ENCODE peak calls at places on chromosomes 13 and 19, in seven cellular contexts. Q is dorsolateral prefrontal cortex, V is fibroblast of mammary gland, U is HL-60, Z is AG10803, R is AG09319, I is neural progenitor cell. P is an unnamed sample.

GRCh38 chr19:19627716-19628498 is at the start of gene LPAR2:
- DNase-seq in Q (no peak), V (no peak), U (no peak), Z (no peak), R (no peak), I (peak; percentile 86), P (peak; percentile 80)

GRCh38 chr19:48928164-48929005 is 5.1 kb upstream of the DHDH start:
- DNase-seq in Q (no peak), V (peak; percentile 19), U (no peak), Z (no peak), R (peak; percentile 10), I (no peak), P (no peak)

GRCh38 chr13:74696148-74696922 is 562.1 kb upstream of the KLF12 start:
- DNase-seq in Q (no peak), V (no peak), U (no peak), Z (no peak), R (no peak), I (no peak), P (no peak)

GRCh38 chr13:78701383-78701782 is 42.4 kb upstream of the OBI1 start:
- DNase-seq in Q (no peak), V (no peak), U (no peak), Z (peak; percentile 1), R (no peak), I (no peak), P (no peak)

GRCh38 chr19:5973867-5974635 is 3.9 kb downstream of the RANBP3 start:
- DNase-seq in Q (no peak), V (no peak), U (no peak), Z (no peak), R (no peak), I (no peak), P (no peak)

GRCh38 chr13:76965759-76966421 is 17.6 kb downstream of the ACOD1 start:
- DNase-seq in Q (no peak), V (peak; percentile 73), U (no peak), Z (peak; percentile 62), R (peak; percentile 75), I (no peak), P (no peak)

GRCh38 chr13:90365130-90365529 is 982.4 kb upstream of the MIR17HG start:
- DNase-seq in Q (no peak), V (peak; percentile 10), U (no peak), Z (peak; percentile 7), R (no peak), I (no peak), P (no peak)

GRCh38 chr13:111548805-111549204 is 228.4 kb downstream of the TEX29 start:
- DNase-seq in Q (no peak), V (no peak), U (no peak), Z (no peak), R (no peak), I (no peak), P (no peak)

GRCh38 chr19:8110931-8111330 is 38.5 kb downstream of the FBN3 start:
- DNase-seq in Q (no peak), V (no peak), U (no peak), Z (no peak), R (no peak), I (no peak), P (no peak)

GRCh38 chr13:25657062-25657588 is 285.4 kb downstream of the ATP8A2 start:
- DNase-seq in Q (no peak), V (no peak), U (no peak), Z (no peak), R (no peak), I (no peak), P (no peak)

GRCh38 chr13:96898855-96899254 is 95.4 kb downstream of the OXGR1 start:
- DNase-seq in Q (no peak), V (no peak), U (no peak), Z (peak; percentile 3), R (no peak), I (peak; percentile 28), P (no peak)

GRCh38 chr19:10946964-10947657 is 13.7 kb upstream of the SMARCA4 start:
- DNase-seq in Q (no peak), V (no peak), U (no peak), Z (peak; percentile 79), R (no peak), I (no peak), P (no peak)

GRCh38 chr19:55044286-55044685 is 6.2 kb upstream of the GP6 start:
- DNase-seq in Q (no peak), V (no peak), U (no peak), Z (no peak), R (no peak), I (no peak), P (no peak)

GRCh38 chr19:55042344-55042678 is 4.2 kb upstream of the GP6 start:
- DNase-seq in Q (no peak), V (no peak), U (no peak), Z (no peak), R (no peak), I (no peak), P (no peak)

GRCh38 chr19:55042688-55043087 is 4.6 kb upstream of the GP6 start:
- DNase-seq in Q (no peak), V (no peak), U (no peak), Z (no peak), R (no peak), I (no peak), P (no peak)

GRCh38 chr19:55046975-55047622 is 9.0 kb upstream of the GP6 start:
- DNase-seq in Q (no peak), V (no peak), U (no peak), Z (no peak), R (no peak), I (no peak), P (no peak)

GRCh38 chr19:55044771-55045716 is 7.0 kb upstream of the GP6 start:
- DNase-seq in Q (no peak), V (no peak), U (no peak), Z (no peak), R (no peak), I (no peak), P (no peak)
- TF ChIP-seq CTCF in Q (no peak), V (no peak), U (no peak), Z (no peak), R (no peak), I (no peak), P (no peak)

GRCh38 chr13:64311112-64311511 is 2895.5 kb upstream of the PCDH20 start:
- DNase-seq in Q (no peak), V (no peak), U (no peak), Z (no peak), R (no peak), I (no peak), P (no peak)
- TF ChIP-seq CTCF in Q (no peak), V (no peak), U (no peak), Z (no peak), R (no peak), I (no peak), P (no peak)

GRCh38 chr19:3801412-3802096 is 15.4 kb upstream of the MATK start:
- DNase-seq in Q (peak; percentile 35), V (no peak), U (no peak), Z (no peak), R (no peak), I (peak; percentile 72), P (no peak)
- TF ChIP-seq CTCF in Q (no peak), V (peak; percentile 21), U (no peak), Z (peak; percentile 32), R (peak; percentile 10), I (peak; percentile 43), P (peak; percentile 32)

DNA sequence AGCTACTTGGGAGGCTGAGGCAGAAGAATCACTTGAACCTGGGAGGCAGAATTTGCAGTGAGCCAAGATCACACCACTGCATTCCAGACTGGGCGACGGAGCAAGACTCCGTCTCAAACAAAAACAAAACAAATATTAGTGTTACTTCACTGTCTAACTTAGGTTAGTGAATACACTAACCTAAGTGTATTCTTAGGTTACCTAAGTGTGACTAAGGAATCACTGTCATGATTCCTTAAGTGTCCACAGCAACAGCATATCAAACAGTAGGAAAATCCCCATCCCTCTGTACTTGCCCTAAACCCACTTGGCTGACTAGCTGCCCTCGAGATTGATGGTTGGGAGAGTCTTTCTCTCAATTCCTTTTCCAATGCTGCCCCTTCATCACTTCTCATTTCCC is 11.8 kb upstream of the LRCH1 start:
- DNase-seq in Q (no peak), V (no peak), U (no peak), Z (no peak), R (no peak), I (no peak), P (no peak)
- TF ChIP-seq CTCF in Q (no peak), V (no peak), U (no peak), Z (no peak), R (no peak), I (no peak), P (no peak)

GRCh38 chr13:94192576-94192975 is 286.9 kb downstream of the DCT start:
- DNase-seq in Q (no peak), V (peak; percentile 61), U (no peak), Z (no peak), R (no peak), I (peak; percentile 67), P (no peak)
- TF ChIP-seq CTCF in Q (peak; percentile 36), V (peak; percentile 52), U (no peak), Z (peak; percentile 53), R (peak; percentile 32), I (peak; percentile 76), P (no peak)

GRCh38 chr19:32287811-32288227 is 57.6 kb upstream of the ZNF507 start:
- DNase-seq in Q (peak; percentile 42), V (peak; percentile 81), U (peak; percentile 3), Z (peak; percentile 80), R (peak; percentile 57), I (peak; percentile 85), P (no peak)
- TF ChIP-seq CTCF in Q (peak; percentile 34), V (peak; percentile 58), U (peak; percentile 7), Z (peak; percentile 68), R (peak; percentile 71), I (peak; percentile 73), P (no peak)

GRCh38 chr19:58516964-58517833 is 2.4 kb downstream of the ZBTB45 start:
- DNase-seq in Q (no peak), V (no peak), U (no peak), Z (no peak), R (no peak), I (no peak), P (no peak)
- TF ChIP-seq CTCF in Q (no peak), V (no peak), U (no peak), Z (no peak), R (no peak), I (peak; percentile 34), P (no peak)